ENCODE peak calls at places on chromosomes 12 and 14, in seven cellular contexts. I is neural progenitor cell, L is natural killer cell, J is WERI-Rb-1, C is Right ventricle myocardium superior, Y is non-pigmented ciliary epithelial cell, D is choroid plexus epithelial cell. F is an unnamed sample.

GRCh38 chr14:100120522-100121269 is 38.7 kb downstream of the DEGS2 start:
- DNase-seq in I (no peak), L (no peak), J (no peak), C (no peak), Y (no peak), D (no peak), F (no peak)

GRCh38 chr12:90253674-90254181 is 545.1 kb upstream of the ATP2B1 start:
- DNase-seq in I (no peak), L (peak), J (peak), C (peak), Y (peak), D (peak), F (peak)

GRCh38 chr12:59372971-59373370 is 222.9 kb upstream of the SLC16A7 start:
- DNase-seq in I (peak), L (no peak), J (peak), C (no peak), Y (no peak), D (peak), F (peak)

GRCh38 chr12:10968765-10969456 is 17.8 kb downstream of the TAS2R50 start:
- DNase-seq in I (no peak), L (no peak), J (no peak), C (peak), Y (peak), D (peak), F (peak)

GRCh38 chr12:54217774-54218221 is 29.0 kb upstream of the SMUG1 start:
- DNase-seq in I (peak), L (no peak), J (no peak), C (no peak), Y (no peak), D (peak), F (no peak)

GRCh38 chr12:5870183-5870582 is 74.9 kb downstream of the ANO2 start:
- DNase-seq in I (no peak), L (no peak), J (no peak), C (no peak), Y (no peak), D (no peak), F (no peak)

GRCh38 chr14:96639550-96639949 is 137.4 kb downstream of the PAPOLA start:
- DNase-seq in I (no peak), L (no peak), J (no peak), C (no peak), Y (no peak), D (no peak), F (no peak)

GRCh38 chr14:54529811-54530210 is 20.1 kb downstream of the CGRRF1 start:
- DNase-seq in I (no peak), L (no peak), J (no peak), C (no peak), Y (peak), D (peak), F (peak)

GRCh38 chr12:113464852-113465719 is 6.6 kb downstream of the LHX5 start:
- DNase-seq in I (peak), L (no peak), J (no peak), C (no peak), Y (no peak), D (no peak), F (no peak)

GRCh38 chr12:96846313-96846712 is 60.7 kb upstream of the NEDD1 start:
- DNase-seq in I (peak), L (no peak), J (no peak), C (no peak), Y (no peak), D (peak), F (no peak)

GRCh38 chr12:75638792-75639191 is 127.4 kb upstream of the KRR1 start:
- DNase-seq in I (no peak), L (no peak), J (no peak), C (peak), Y (no peak), D (no peak), F (no peak)

GRCh38 chr14:90660865-90661570 is 155.2 kb downstream of the TTC7B start:
- DNase-seq in I (no peak), L (no peak), J (no peak), C (peak), Y (no peak), D (no peak), F (no peak)

GRCh38 chr14:100348779-100349708 is 25.9 kb downstream of the SLC25A47 start:
- DNase-seq in I (no peak), L (no peak), J (no peak), C (no peak), Y (no peak), D (no peak), F (no peak)

GRCh38 chr14:50937325-50937724 is 7.0 kb downstream of the PYGL start:
- DNase-seq in I (no peak), L (no peak), J (no peak), C (no peak), Y (peak), D (peak), F (peak)

GRCh38 chr12:117365072-117365616 is 3.7 kb upstream of the NOS1 start:
- DNase-seq in I (no peak), L (no peak), J (no peak), C (no peak), Y (no peak), D (no peak), F (no peak)

GRCh38 chr12:89756638-89757321 is 48.1 kb upstream of the ATP2B1 start:
- DNase-seq in I (no peak), L (no peak), J (no peak), C (no peak), Y (peak), D (peak), F (peak)

GRCh38 chr12:97027482-97027881 is 120.4 kb downstream of the NEDD1 start:
- DNase-seq in I (no peak), L (no peak), J (no peak), C (no peak), Y (no peak), D (no peak), F (no peak)

GRCh38 chr12:738712-739111 is 13.7 kb upstream of the WNK1 start:
- DNase-seq in I (no peak), L (no peak), J (no peak), C (no peak), Y (no peak), D (no peak), F (no peak)

GRCh38 chr12:5794156-5794555 is 150.9 kb downstream of the ANO2 start:
- DNase-seq in I (no peak), L (no peak), J (no peak), C (peak), Y (no peak), D (no peak), F (no peak)

GRCh38 chr12:11763760-11764520 is 114.5 kb downstream of the ETV6 start:
- DNase-seq in I (no peak), L (no peak), J (no peak), C (no peak), Y (peak), D (peak), F (peak)

GRCh38 chr12:131736807-131737484 is 26.1 kb downstream of the SFSWAP start:
- DNase-seq in I (no peak), L (no peak), J (no peak), C (no peak), Y (peak), D (peak), F (peak)